ENCODE peak calls at places on chromosomes 5 and 9, in eight cellular contexts. W is LoVo, J is COR-L47, T is EH, Q is astrocyte of the cerebellum, P is NCI-H446, K is HFFc6, Z is anterior cingulate cortex. Y is an unnamed sample.

GRCh38 chr9:123425836-123426365 is 69.9 kb downstream of the CRB2 start:
- DNase-seq in T (no peak), K (no peak), P (no peak), J (no peak), Q (no peak), Z (no peak), W (no peak), Y (no peak)

GRCh38 chr5:2656186-2656585 is 95.3 kb downstream of the IRX2 start:
- DNase-seq in K (no peak), Z (no peak), Q (peak; percentile 80), W (no peak), J (no peak), P (no peak), T (peak; percentile 76), Y (no peak)

GRCh38 chr9:8188720-8189407 is 389.3 kb upstream of the DMAC1 start:
- DNase-seq in J (no peak), T (no peak), P (peak; percentile 52), Q (no peak), K (no peak), W (no peak), Z (no peak), Y (no peak)

GRCh38 chr9:129733632-129733953 is 19.2 kb downstream of the PTGES start:
- DNase-seq in P (no peak), W (no peak), Z (no peak), K (no peak), J (no peak), T (no peak), Q (no peak), Y (no peak)

GRCh38 chr9:27227192-27227591 is 69.8 kb downstream of the EQTN start:
- DNase-seq in P (no peak), W (no peak), J (no peak), Z (no peak), T (peak; percentile 35), Q (no peak), K (peak; percentile 39), Y (no peak)

GRCh38 chr5:109656829-109657228 is 32.9 kb upstream of the MAN2A1 start:
- DNase-seq in T (peak; percentile 81), Q (peak; percentile 61), Z (peak; percentile 13), W (no peak), K (peak; percentile 64), J (no peak), P (no peak), Y (no peak)

GRCh38 chr5:11411621-11412020 is 492.6 kb downstream of the CTNND2 start:
- DNase-seq in J (no peak), Z (no peak), K (no peak), T (no peak), P (no peak), Q (no peak), W (no peak), Y (no peak)

GRCh38 chr5:157607371-157608161 is 32.0 kb upstream of the ADAM19 start:
- DNase-seq in J (no peak), K (peak; percentile 85), P (no peak), Z (no peak), Q (no peak), W (peak; percentile 62), T (peak; percentile 70), Y (no peak)

GRCh38 chr5:143434261-143435206 is 31.0 kb upstream of the NR3C1 start:
- DNase-seq in Q (no peak), T (peak; percentile 24), Z (no peak), K (no peak), P (no peak), J (no peak), W (no peak), Y (peak; percentile 45)

GRCh38 chr5:176545737-176546509 is 3.2 kb upstream of the CDHR2 start:
- DNase-seq in Q (no peak), W (peak; percentile 77), Z (no peak), P (no peak), T (no peak), K (no peak), J (no peak), Y (no peak)

GRCh38 chr5:56085205-56085604 is 90.4 kb upstream of the IL6ST start:
- DNase-seq in T (peak; percentile 43), J (no peak), P (no peak), W (no peak), K (no peak), Z (no peak), Q (no peak), Y (no peak)

GRCh38 chr9:96245399-96245798 is 56.6 kb downstream of the HSD17B3 start:
- DNase-seq in J (no peak), P (no peak), T (no peak), Z (no peak), K (no peak), W (no peak), Q (no peak), Y (no peak)

GRCh38 chr9:89461302-89461701 is 36.6 kb downstream of the SEMA4D start:
- DNase-seq in T (peak; percentile 57), Z (no peak), J (no peak), W (no peak), Q (peak; percentile 47), P (no peak), K (no peak), Y (no peak)

GRCh38 chr5:115432691-115433090 is 111.9 kb downstream of the FEM1C start:
- DNase-seq in T (peak; percentile 54), W (no peak), Z (no peak), K (no peak), J (no peak), Q (no peak), P (no peak), Y (no peak)

GRCh38 chr9:116280529-116280928 is 126.9 kb downstream of the PAPPA start:
- DNase-seq in Q (no peak), Z (no peak), P (no peak), K (no peak), W (no peak), T (no peak), J (no peak), Y (no peak)

GRCh38 chr5:108650997-108651396 is 96.7 kb upstream of the FER start:
- DNase-seq in T (peak; percentile 73), K (no peak), Q (no peak), P (no peak), W (no peak), J (no peak), Z (no peak), Y (no peak)

GRCh38 chr9:133505901-133506652 is 18.7 kb downstream of the MYMK start:
- DNase-seq in Z (no peak), Q (no peak), T (peak; percentile 10), J (no peak), K (no peak), P (no peak), W (no peak), Y (no peak)

GRCh38 chr9:135526089-135526729 is 5.0 kb downstream of the LCN1 start:
- DNase-seq in T (no peak), Z (no peak), J (no peak), W (no peak), P (no peak), K (no peak), Q (no peak), Y (no peak)

GRCh38 chr5:127791439-127791838 is 88.2 kb downstream of the CCDC192 start:
- DNase-seq in W (no peak), J (no peak), K (no peak), T (no peak), Z (no peak), Q (no peak), P (no peak), Y (no peak)

GRCh38 chr9:93205045-93205768 is 21.3 kb downstream of the WNK2 start:
- DNase-seq in W (no peak), K (peak; percentile 30), Q (no peak), Z (peak; percentile 42), J (peak; percentile 76), P (no peak), T (peak; percentile 29), Y (no peak)

GRCh38 chr9:3525088-3525835 is 539 bp downstream of the RFX3 start:
- DNase-seq in J (no peak), P (no peak), K (no peak), Q (no peak), W (no peak), T (no peak), Z (no peak), Y (no peak)

GRCh38 chr9:97220894-97221477 is 86.5 kb upstream of the CCDC180 start:
- DNase-seq in T (no peak), Q (no peak), K (no peak), W (no peak), P (no peak), J (no peak), Z (no peak), Y (no peak)

GRCh38 chr9:94853887-94854286 is 127.4 kb downstream of the AOPEP start:
- DNase-seq in W (peak; percentile 74), K (no peak), Q (no peak), J (no peak), Z (no peak), T (no peak), P (no peak), Y (no peak)

GRCh38 chr5:139659673-139660072 is 11.5 kb downstream of the CXXC5 start:
- DNase-seq in Q (no peak), J (no peak), T (peak; percentile 59), P (no peak), W (no peak), Z (no peak), K (no peak), Y (no peak)

GRCh38 chr5:1724822-1725602 is 74.6 kb downstream of the MRPL36 start:
- DNase-seq in W (no peak), T (peak; percentile 15), Z (no peak), K (no peak), Q (no peak), P (no peak), J (no peak), Y (no peak)

Y was measured in memory B cell.